ENCODE peak calls at places on chromosomes 2 and 18, in ten cellular contexts. P is stimulated activated CD4-positive, alpha-beta T cell treated with anti-CD3 and anti-CD28 coated beads, TNF-alpha, amount 100 ng/mL, for 1 hour; K is HS-27A; A is T-helper 9 cell; X is left lung; L is GM03348; T is endothelial cell; Y is left lobe of liver; U is astrocyte; Z is nephron progenitor cell. S is an unnamed sample.

GRCh38 chr2:14072338-14072737 is 560.2 kb upstream of the LRATD1 start:
- DNase-seq in T (no peak), L (no peak), K (no peak), Y (no peak), U (peak), X (no peak), Z (no peak), A (no peak), P (no peak), S (peak)

GRCh38 chr2:26521913-26522180 is 43.9 kb upstream of the OTOF start:
- DNase-seq in K (no peak), X (no peak), L (no peak), P (no peak), Z (no peak), U (no peak), Y (no peak), T (no peak), A (no peak), S (no peak)

GRCh38 chr2:160203422-160203821 is 3.4 kb upstream of the ITGB6 start:
- DNase-seq in Y (no peak), P (no peak), K (no peak), A (no peak), X (no peak), L (no peak), U (no peak), Z (no peak), T (no peak), S (no peak)

GRCh38 chr2:218284106-218284811 is 8.0 kb downstream of the TMBIM1 start:
- DNase-seq in K (no peak), A (peak), P (no peak), Y (peak), T (no peak), U (peak), X (peak), Z (no peak), L (peak), S (peak)

GRCh38 chr18:135045-135444 is 23.3 kb upstream of the USP14 start:
- DNase-seq in U (no peak), A (no peak), P (no peak), T (no peak), Z (no peak), L (no peak), K (no peak), X (no peak), Y (no peak), S (no peak)

GRCh38 chr2:176110975-176111663 is 4.0 kb downstream of the HOXD11 start:
- DNase-seq in Y (no peak), T (peak), X (no peak), K (no peak), U (no peak), A (no peak), Z (peak), P (no peak), L (no peak), S (no peak)

GRCh38 chr2:238136820-238137537 is 1.5 kb upstream of the KLHL30 start:
- DNase-seq in Z (no peak), T (no peak), Y (peak), L (peak), P (no peak), X (peak), K (no peak), A (no peak), U (no peak), S (peak)

GRCh38 chr2:216695401-216695821 is at the start of gene IGFBP5:
- DNase-seq in A (no peak), L (peak), U (peak), P (no peak), Y (peak), X (no peak), Z (peak), K (no peak), T (no peak), S (peak)

GRCh38 chr18:25727281-25727680 is 363.1 kb downstream of the SS18 start:
- DNase-seq in X (no peak), K (no peak), T (no peak), Z (no peak), U (no peak), Y (no peak), P (no peak), L (no peak), A (no peak), S (no peak)

GRCh38 chr2:178796079-178796677 is 11.0 kb downstream of the TTN start:
- DNase-seq in Y (no peak), A (no peak), T (no peak), K (peak), Z (no peak), L (peak), P (no peak), X (no peak), U (peak), S (peak)

GRCh38 chr18:63979409-63979908 is 9.6 kb downstream of the SERPINB8 start:
- DNase-seq in L (peak), A (no peak), Z (peak), X (no peak), P (no peak), K (peak), U (peak), T (peak), Y (no peak), S (peak)

GRCh38 chr18:34650121-34650545 is 60.0 kb upstream of the DTNA start:
- DNase-seq in P (no peak), K (no peak), A (no peak), Y (no peak), X (no peak), U (peak), L (peak), Z (no peak), T (no peak), S (no peak)

GRCh38 chr2:120547662-120548061 is 188.0 kb upstream of the GLI2 start:
- DNase-seq in Y (peak), K (no peak), T (no peak), P (no peak), A (no peak), X (no peak), Z (no peak), U (no peak), L (no peak), S (no peak)

GRCh38 chr2:136253288-136254004 is 135.5 kb upstream of the CXCR4 start:
- DNase-seq in K (no peak), X (peak), Y (no peak), T (no peak), U (no peak), L (no peak), P (no peak), Z (no peak), A (no peak), S (no peak)

GRCh38 chr2:8495189-8495855 is 186.5 kb upstream of the ID2 start:
- DNase-seq in X (no peak), T (no peak), K (no peak), Y (no peak), Z (no peak), P (no peak), A (no peak), U (no peak), L (no peak), S (no peak)

GRCh38 chr2:70828914-70829824 is 6.4 kb downstream of the CD207 start:
- DNase-seq in A (no peak), Y (no peak), K (no peak), U (peak), P (no peak), X (no peak), L (no peak), Z (no peak), T (peak), S (no peak)

GRCh38 chr2:138391956-138392355 is 109.6 kb upstream of the SPOPL start:
- DNase-seq in K (no peak), X (no peak), Y (no peak), A (no peak), T (no peak), Z (no peak), P (no peak), L (no peak), U (peak), S (no peak)

GRCh38 chr18:48804856-48805610 is 145.7 kb downstream of the SMAD7 start:
- DNase-seq in Z (peak), X (no peak), U (no peak), Y (peak), K (no peak), T (no peak), P (no peak), A (no peak), L (no peak), S (no peak)

GRCh38 chr2:116980354-116980753 is 834.1 kb upstream of the DDX18 start:
- DNase-seq in P (no peak), L (no peak), T (no peak), Z (no peak), X (no peak), Y (no peak), K (no peak), U (no peak), A (no peak), S (no peak)

GRCh38 chr18:11937874-11938478 is 29.9 kb upstream of the MPPE1 start:
- DNase-seq in Y (peak), K (no peak), X (peak), L (peak), P (peak), Z (peak), T (peak), U (no peak), A (peak), S (peak)

GRCh38 chr2:181762000-181762399 is 81.7 kb upstream of the NEUROD1 start:
- DNase-seq in A (no peak), L (no peak), Y (no peak), T (no peak), K (no peak), P (no peak), Z (no peak), X (no peak), U (no peak), S (no peak)

GRCh38 chr2:222919841-222920609 is 59.2 kb downstream of the ACSL3 start:
- DNase-seq in L (peak), A (no peak), U (peak), Y (no peak), P (no peak), Z (no peak), K (peak), X (no peak), T (no peak), S (peak)

GRCh38 chr2:70560040-70560439 is 6.4 kb upstream of the TGFA start:
- DNase-seq in Z (no peak), P (no peak), Y (no peak), X (no peak), K (no peak), U (no peak), L (no peak), A (no peak), T (no peak), S (no peak)

GRCh38 chr2:31467426-31467825 is 52.9 kb upstream of the XDH start:
- DNase-seq in A (no peak), X (no peak), L (no peak), Y (no peak), K (no peak), Z (no peak), T (no peak), P (no peak), U (no peak), S (peak)

GRCh38 chr2:230269715-230270114 is 44.2 kb downstream of the SP140 start:
- DNase-seq in X (no peak), A (no peak), T (no peak), Y (no peak), Z (no peak), P (no peak), L (no peak), U (no peak), K (no peak), S (no peak)

GRCh38 chr2:100105678-100106054 is 36.7 kb downstream of the AFF3 start:
- DNase-seq in U (no peak), Y (no peak), K (no peak), T (no peak), L (peak), P (no peak), X (no peak), Z (peak), A (no peak), S (no peak)

GRCh38 chr2:98583866-98584618 is 24.3 kb downstream of the COA5 start:
- DNase-seq in L (no peak), K (no peak), Z (no peak), Y (no peak), U (no peak), T (no peak), P (no peak), A (no peak), X (no peak), S (no peak)

GRCh38 chr18:35549515-35549914 is 32.0 kb upstream of the GALNT1 start:
- DNase-seq in X (no peak), L (no peak), K (no peak), P (no peak), U (no peak), T (no peak), A (no peak), Y (no peak), Z (no peak), S (no peak)

GRCh38 chr18:48950536-48951447 is at the start of gene SMAD7:
- DNase-seq in K (no peak), Z (no peak), X (peak), Y (no peak), L (peak), A (no peak), P (no peak), U (no peak), T (no peak), S (no peak)